ENCODE peak calls at places on chromosomes 11 and 22, in seven cellular contexts. One of them, this sample, is unnamed.

GRCh38 chr11:111663820-111664219 is 61.6 kb downstream of the SIK2 start:
- DNase-seq in progenitor cell of endocrine pancreas: no peak
- DNase-seq in mammary epithelial cell: no peak
- DNase-seq in NT2/D1: no peak
- DNase-seq in SHP77: no peak
- DNase-seq in neural crest cell: no peak
- DNase-seq in cardiac septum: no peak
- DNase-seq in this sample: no peak

GRCh38 chr22:47121791-47122190 is 359.3 kb downstream of the TBC1D22A start:
- DNase-seq in mammary epithelial cell: no peak
- DNase-seq in SHP77: no peak
- DNase-seq in neural crest cell: no peak
- DNase-seq in cardiac septum: peak; percentile 47
- DNase-seq in NT2/D1: no peak
- DNase-seq in progenitor cell of endocrine pancreas: no peak
- DNase-seq in this sample: no peak

GRCh38 chr22:44840611-44841322 is 88.4 kb downstream of the ARHGAP8 start:
- DNase-seq in NT2/D1: no peak
- DNase-seq in SHP77: no peak
- DNase-seq in neural crest cell: no peak
- DNase-seq in cardiac septum: no peak
- DNase-seq in progenitor cell of endocrine pancreas: no peak
- DNase-seq in mammary epithelial cell: no peak
- DNase-seq in this sample: no peak

GRCh38 chr22:40665312-40665711 is 14.0 kb upstream of the MCHR1 start:
- DNase-seq in cardiac septum: peak; percentile 90
- DNase-seq in neural crest cell: no peak
- DNase-seq in SHP77: no peak
- DNase-seq in mammary epithelial cell: no peak
- DNase-seq in NT2/D1: no peak
- DNase-seq in progenitor cell of endocrine pancreas: no peak
- DNase-seq in this sample: no peak

GRCh38 chr11:61120865-61121831 is 18.9 kb downstream of the CD5 start:
- DNase-seq in progenitor cell of endocrine pancreas: no peak
- DNase-seq in mammary epithelial cell: peak; percentile 4
- DNase-seq in neural crest cell: no peak
- DNase-seq in NT2/D1: no peak
- DNase-seq in cardiac septum: no peak
- DNase-seq in SHP77: no peak
- DNase-seq in this sample: no peak

GRCh38 chr11:114257621-114258558 is 38.3 kb upstream of the NNMT start:
- DNase-seq in SHP77: no peak
- DNase-seq in mammary epithelial cell: no peak
- DNase-seq in neural crest cell: peak; percentile 80
- DNase-seq in progenitor cell of endocrine pancreas: peak; percentile 27
- DNase-seq in NT2/D1: no peak
- DNase-seq in cardiac septum: peak; percentile 76
- DNase-seq in this sample: peak; percentile 90

GRCh38 chr11:105229257-105229656 is 89.7 kb upstream of the CARD18 start:
- DNase-seq in NT2/D1: no peak
- DNase-seq in neural crest cell: no peak
- DNase-seq in progenitor cell of endocrine pancreas: no peak
- DNase-seq in mammary epithelial cell: peak; percentile 1
- DNase-seq in SHP77: no peak
- DNase-seq in cardiac septum: no peak
- DNase-seq in this sample: no peak

GRCh38 chr11:2752923-2753322 is 53.1 kb upstream of the KCNQ1OT1 start:
- DNase-seq in neural crest cell: no peak
- DNase-seq in NT2/D1: no peak
- DNase-seq in SHP77: no peak
- DNase-seq in mammary epithelial cell: no peak
- DNase-seq in cardiac septum: no peak
- DNase-seq in progenitor cell of endocrine pancreas: no peak
- DNase-seq in this sample: no peak

GRCh38 chr22:44898236-44898635 is 111.6 kb downstream of the PHF21B start:
- DNase-seq in neural crest cell: no peak
- DNase-seq in mammary epithelial cell: no peak
- DNase-seq in SHP77: no peak
- DNase-seq in cardiac septum: peak; percentile 71
- DNase-seq in NT2/D1: no peak
- DNase-seq in progenitor cell of endocrine pancreas: no peak
- DNase-seq in this sample: no peak

GRCh38 chr11:65301491-65302329 is 13.0 kb upstream of the CDC42EP2 start:
- DNase-seq in progenitor cell of endocrine pancreas: peak; percentile 39
- DNase-seq in mammary epithelial cell: no peak
- DNase-seq in cardiac septum: peak; percentile 80
- DNase-seq in neural crest cell: peak; percentile 58
- DNase-seq in SHP77: no peak
- DNase-seq in NT2/D1: no peak
- DNase-seq in this sample: no peak

GRCh38 chr22:50622723-50623327 is 5.1 kb downstream of the ARSA start:
- DNase-seq in SHP77: peak; percentile 94
- DNase-seq in progenitor cell of endocrine pancreas: no peak
- DNase-seq in neural crest cell: no peak
- DNase-seq in NT2/D1: no peak
- DNase-seq in mammary epithelial cell: peak; percentile 48
- DNase-seq in cardiac septum: peak; percentile 41
- DNase-seq in this sample: no peak

GRCh38 chr22:46102752-46103151 is 47.6 kb upstream of the PPARA start:
- DNase-seq in mammary epithelial cell: no peak
- DNase-seq in neural crest cell: no peak
- DNase-seq in NT2/D1: no peak
- DNase-seq in progenitor cell of endocrine pancreas: no peak
- DNase-seq in SHP77: no peak
- DNase-seq in cardiac septum: no peak
- DNase-seq in this sample: no peak

GRCh38 chr11:66889974-66890373 is 33.1 kb downstream of the LRFN4 start:
- DNase-seq in progenitor cell of endocrine pancreas: no peak
- DNase-seq in neural crest cell: no peak
- DNase-seq in mammary epithelial cell: no peak
- DNase-seq in cardiac septum: no peak
- DNase-seq in NT2/D1: no peak
- DNase-seq in SHP77: no peak
- DNase-seq in this sample: peak; percentile 43

GRCh38 chr11:133678211-133678610 is 145.9 kb upstream of the OPCML start:
- DNase-seq in cardiac septum: no peak
- DNase-seq in neural crest cell: no peak
- DNase-seq in progenitor cell of endocrine pancreas: no peak
- DNase-seq in SHP77: no peak
- DNase-seq in mammary epithelial cell: no peak
- DNase-seq in NT2/D1: no peak
- DNase-seq in this sample: no peak

GRCh38 chr11:131880279-131880678 is 509.9 kb downstream of the NTM start:
- DNase-seq in progenitor cell of endocrine pancreas: no peak
- DNase-seq in neural crest cell: no peak
- DNase-seq in cardiac septum: no peak
- DNase-seq in NT2/D1: no peak
- DNase-seq in SHP77: no peak
- DNase-seq in mammary epithelial cell: no peak
- DNase-seq in this sample: no peak

GRCh38 chr11:85704967-85705366 is 19.0 kb upstream of the CCDC89 start:
- DNase-seq in SHP77: no peak
- DNase-seq in cardiac septum: no peak
- DNase-seq in NT2/D1: no peak
- DNase-seq in neural crest cell: no peak
- DNase-seq in progenitor cell of endocrine pancreas: no peak
- DNase-seq in mammary epithelial cell: no peak
- DNase-seq in this sample: no peak

GRCh38 chr11:12893787-12894672 is 115.1 kb upstream of the RASSF10 start:
- DNase-seq in neural crest cell: peak; percentile 75
- DNase-seq in cardiac septum: no peak
- DNase-seq in SHP77: peak; percentile 12
- DNase-seq in progenitor cell of endocrine pancreas: peak; percentile 53
- DNase-seq in mammary epithelial cell: peak; percentile 42
- DNase-seq in NT2/D1: peak; percentile 20
- DNase-seq in this sample: peak; percentile 59

GRCh38 chr11:81098471-81098870 is 1635.2 kb downstream of the FAM181B start:
- DNase-seq in mammary epithelial cell: no peak
- DNase-seq in NT2/D1: no peak
- DNase-seq in cardiac septum: no peak
- DNase-seq in progenitor cell of endocrine pancreas: no peak
- DNase-seq in neural crest cell: no peak
- DNase-seq in SHP77: no peak
- DNase-seq in this sample: no peak

GRCh38 chr11:111764621-111765020 is 1.6 kb downstream of the PPP2R1B start:
- DNase-seq in neural crest cell: no peak
- DNase-seq in mammary epithelial cell: peak; percentile 13
- DNase-seq in NT2/D1: no peak
- DNase-seq in cardiac septum: no peak
- DNase-seq in progenitor cell of endocrine pancreas: no peak
- DNase-seq in SHP77: no peak
- DNase-seq in this sample: no peak

GRCh38 chr22:46391486-46392136 is 56.1 kb downstream of the TRMU start:
- DNase-seq in neural crest cell: no peak
- DNase-seq in NT2/D1: no peak
- DNase-seq in mammary epithelial cell: no peak
- DNase-seq in SHP77: no peak
- DNase-seq in cardiac septum: no peak
- DNase-seq in progenitor cell of endocrine pancreas: no peak
- DNase-seq in this sample: no peak